ENCODE peak calls at places on chromosome 2, in five cellular contexts. T is cardiac muscle cell, K is A172, L is H9, D is ecto neural progenitor cell. E is an unnamed sample.
A peak's percentile ranks its signal among the peaks of the same experiment; 100 is the strongest.

GRCh38 chr2:238784671-238785527 is 63.0 kb upstream of the TWIST2 start:
- DNase-seq in T (no peak), K (peak; percentile 64), L (peak; percentile 72), D (peak; percentile 79), E (peak; percentile 7)

GRCh38 chr2:11073251-11073650 is 82.0 kb upstream of the SLC66A3 start:
- DNase-seq in T (peak; percentile 69), K (no peak), L (peak; percentile 87), D (peak; percentile 84), E (no peak)

GRCh38 chr2:237864030-237864931 is 4.9 kb downstream of the RAMP1 start:
- DNase-seq in T (no peak), K (no peak), L (no peak), D (no peak), E (no peak)

GRCh38 chr2:169670937-169671336 is 23.3 kb downstream of the CFAP210 start:
- DNase-seq in T (no peak), K (no peak), L (no peak), D (no peak), E (no peak)

GRCh38 chr2:216802516-216803265 is 57.2 kb downstream of the TNP1 start:
- DNase-seq in T (no peak), K (no peak), L (no peak), D (no peak), E (no peak)

GRCh38 chr2:234839285-234839684 is 112.5 kb upstream of the SH3BP4 start:
- DNase-seq in T (no peak), K (peak; percentile 67), L (no peak), D (no peak), E (no peak)

GRCh38 chr2:227834423-227834822 is 20.8 kb downstream of the CCL20 start:
- DNase-seq in T (no peak), K (peak; percentile 28), L (no peak), D (no peak), E (no peak)

GRCh38 chr2:19861771-19862170 is 40.0 kb downstream of the TTC32 start:
- DNase-seq in T (no peak), K (peak; percentile 53), L (no peak), D (no peak), E (no peak)

GRCh38 chr2:75557474-75558131 is 3.1 kb downstream of the EVA1A start:
- DNase-seq in T (no peak), K (no peak), L (no peak), D (no peak), E (no peak)

GRCh38 chr2:177599072-177599688 is 206.6 kb downstream of the AGPS start:
- DNase-seq in T (no peak), K (no peak), L (no peak), D (no peak), E (no peak)

GRCh38 chr2:86302320-86302719 is 35.1 kb downstream of the REEP1 start:
- DNase-seq in T (no peak), K (no peak), L (no peak), D (no peak), E (no peak)

GRCh38 chr2:201158111-201158929 is 24.6 kb upstream of the CASP10 start:
- DNase-seq in T (peak; percentile 82), K (peak; percentile 86), L (peak; percentile 72), D (peak; percentile 66), E (peak; percentile 48)

GRCh38 chr2:173150087-173150486 is 74.4 kb downstream of the MAP3K20 start:
- DNase-seq in T (no peak), K (peak; percentile 45), L (no peak), D (no peak), E (no peak)

GRCh38 chr2:94758546-94758945 is 112.7 kb upstream of the TEKT4 start:
- DNase-seq in T (no peak), K (no peak), L (no peak), D (no peak), E (no peak)

GRCh38 chr2:201532686-201533304 is 81.3 kb downstream of the STRADB start:
- DNase-seq in T (no peak), K (peak; percentile 97), L (no peak), D (no peak), E (peak; percentile 57)

GRCh38 chr2:144553379-144553778 is 33.5 kb upstream of the ZEB2 start:
- DNase-seq in T (no peak), K (peak; percentile 78), L (no peak), D (no peak), E (peak; percentile 67)